ENCODE peak calls at places on chromosomes 6 and 20, in nine cellular contexts. B is amniotic stem cell; I is fibroblast of gingiva; V is posterior cingulate gyrus; W is activated T-cell treated with anti-CD3 and anti-CD28 coated beads, Interleukin-2, amount 50 U/mL, for 24 hours; Y is MM.1S; Q is T47D; J is T-helper 2 cell; P is SK-N-SH. G is an unnamed sample.

GRCh38 chr6:150800596-150801310 is 64.7 kb upstream of the MTHFD1L start:
- DNase-seq in B (peak), W (no peak), P (no peak), J (no peak), Y (no peak), Q (no peak), I (peak), V (no peak), G (no peak)

GRCh38 chr20:24933266-24933908 is 15.7 kb upstream of the CST7 start:
- DNase-seq in J (no peak), W (peak), Y (no peak), V (peak), P (no peak), I (no peak), Q (no peak), B (no peak), G (no peak)

GRCh38 chr6:37426058-37426944 is 6.7 kb upstream of the CMTR1 start:
- DNase-seq in V (no peak), W (no peak), P (no peak), B (no peak), Q (no peak), I (no peak), J (no peak), Y (no peak), G (no peak)

GRCh38 chr6:2768125-2768524 is 2.9 kb downstream of the WRNIP1 start:
- DNase-seq in Y (no peak), J (no peak), V (no peak), B (no peak), I (no peak), Q (no peak), P (no peak), W (no peak), G (no peak)

GRCh38 chr6:4972438-4972837 is 31.4 kb downstream of the RPP40 start:
- DNase-seq in P (no peak), Y (no peak), J (no peak), W (no peak), V (no peak), B (no peak), Q (no peak), I (no peak), G (no peak)

GRCh38 chr6:166168616-166169548 is 1.2 kb upstream of the TBXT start:
- DNase-seq in I (no peak), J (no peak), Q (no peak), P (no peak), W (no peak), V (no peak), B (no peak), Y (no peak), G (peak)

GRCh38 chr6:31114970-31115849 is 610 bp downstream of the PSORS1C1 start:
- DNase-seq in V (no peak), P (no peak), Y (no peak), Q (no peak), I (peak), W (no peak), J (no peak), B (no peak), G (no peak)

GRCh38 chr6:109690373-109690739 is 646 bp downstream of the AK9 start:
- DNase-seq in P (peak), V (peak), J (peak), B (no peak), Q (peak), W (peak), I (no peak), Y (peak), G (peak)

GRCh38 chr6:146887447-146888077 is 288.8 kb downstream of the ADGB start:
- DNase-seq in P (no peak), Y (no peak), I (no peak), W (no peak), B (no peak), V (no peak), J (no peak), Q (no peak), G (no peak)

GRCh38 chr6:135170238-135170637 is 10.9 kb upstream of the MYB start:
- DNase-seq in Q (no peak), W (no peak), V (no peak), J (no peak), I (no peak), B (no peak), P (no peak), Y (no peak), G (no peak)

GRCh38 chr6:144285798-144286502 is 815 bp downstream of the UTRN start:
- DNase-seq in P (peak), J (peak), Q (peak), Y (no peak), I (peak), V (peak), W (peak), B (no peak), G (peak)

GRCh38 chr6:6724319-6725119 is 136.0 kb downstream of the LY86 start:
- DNase-seq in B (peak), I (peak), Y (peak), W (peak), P (peak), V (peak), Q (peak), J (no peak), G (peak)

GRCh38 chr6:138272543-138273305 is 54.4 kb upstream of the PBOV1 start:
- DNase-seq in I (no peak), B (no peak), P (no peak), Y (no peak), W (no peak), J (no peak), V (no peak), Q (no peak), G (no peak)

G was measured in WTC11.